ENCODE peak calls at places on chromosomes 7 and 10, in eight cellular contexts. A is upper lobe of left lung; N is psoas muscle; X is PC-9; W is OCI-LY7; O is CD8-positive, alpha-beta T cell; Z is iPS DF 6.9; B is A549. G is an unnamed sample.

GRCh38 chr10:43594944-43595589 is 11.2 kb upstream of the ZNF485 start:
- DNase-seq in A (no peak), Z (no peak), N (no peak), W (peak; percentile 43), O (no peak), B (no peak), X (no peak), G (no peak)

GRCh38 chr10:71241114-71241898 is 28.9 kb downstream of the UNC5B start:
- DNase-seq in A (no peak), B (no peak), W (no peak), Z (no peak), O (no peak), X (no peak), N (peak; percentile 77), G (no peak)

GRCh38 chr7:138157702-138158101 is 81.4 kb downstream of the AKR1D1 start:
- DNase-seq in N (no peak), W (no peak), Z (no peak), A (no peak), O (no peak), B (no peak), X (no peak), G (no peak)

GRCh38 chr7:123633553-123633952 is 22.1 kb upstream of the LMOD2 start:
- DNase-seq in W (no peak), B (no peak), A (no peak), X (peak; percentile 55), N (no peak), O (no peak), Z (no peak), G (no peak)

GRCh38 chr7:112665709-112666108 is 124.5 kb downstream of the TMEM168 start:
- DNase-seq in X (no peak), O (no peak), A (peak; percentile 30), Z (no peak), B (peak; percentile 4), W (no peak), N (no peak), G (no peak)

GRCh38 chr7:149497467-149498261 is at the start of gene ZNF746:
- DNase-seq in O (peak; percentile 79), N (peak; percentile 91), B (peak; percentile 84), X (peak; percentile 65), Z (peak; percentile 45), A (peak; percentile 92), W (peak; percentile 91), G (peak; percentile 76)

GRCh38 chr7:27435461-27435860 is 192.9 kb downstream of the EVX1 start:
- DNase-seq in A (no peak), X (no peak), O (no peak), B (no peak), N (no peak), Z (no peak), W (no peak), G (no peak)

GRCh38 chr7:102991077-102991539 is 78.3 kb downstream of the LRRC17 start:
- DNase-seq in W (no peak), B (peak; percentile 4), N (no peak), X (no peak), O (no peak), Z (no peak), A (no peak), G (no peak)

GRCh38 chr10:27998178-27998953 is 513 bp downstream of the ODAD2 start:
- DNase-seq in Z (peak; percentile 31), A (no peak), O (no peak), B (peak; percentile 3), N (no peak), X (no peak), W (no peak), G (peak; percentile 33)

GRCh38 chr7:220151-220841 is 27.9 kb downstream of the FAM20C start:
- DNase-seq in W (no peak), Z (no peak), N (no peak), B (peak; percentile 44), O (no peak), A (no peak), X (no peak), G (peak; percentile 42)

GRCh38 chr10:18044976-18045720 is 93.4 kb downstream of the SLC39A12 start:
- DNase-seq in A (no peak), N (no peak), B (no peak), W (no peak), X (no peak), O (no peak), Z (no peak), G (peak; percentile 16)

GRCh38 chr10:27646194-27646593 is 99.4 kb downstream of the MKX start:
- DNase-seq in O (no peak), X (no peak), Z (no peak), A (no peak), B (no peak), N (no peak), W (no peak), G (no peak)

GRCh38 chr10:89086801-89087513 is 96.4 kb downstream of the FAS start:
- DNase-seq in B (peak; percentile 6), N (peak; percentile 87), O (no peak), X (no peak), Z (peak; percentile 50), A (peak; percentile 68), W (peak; percentile 2), G (peak; percentile 58)

GRCh38 chr7:24381919-24382505 is 98.0 kb downstream of the NPY start:
- DNase-seq in B (peak; percentile 10), X (peak; percentile 54), A (no peak), Z (no peak), N (no peak), O (no peak), W (peak; percentile 79), G (no peak)

GRCh38 chr7:150737265-150738055 is at the start of gene GIMAP5:
- DNase-seq in N (peak; percentile 53), B (no peak), X (no peak), A (no peak), O (peak; percentile 58), Z (no peak), W (no peak), G (no peak)

DNA sequence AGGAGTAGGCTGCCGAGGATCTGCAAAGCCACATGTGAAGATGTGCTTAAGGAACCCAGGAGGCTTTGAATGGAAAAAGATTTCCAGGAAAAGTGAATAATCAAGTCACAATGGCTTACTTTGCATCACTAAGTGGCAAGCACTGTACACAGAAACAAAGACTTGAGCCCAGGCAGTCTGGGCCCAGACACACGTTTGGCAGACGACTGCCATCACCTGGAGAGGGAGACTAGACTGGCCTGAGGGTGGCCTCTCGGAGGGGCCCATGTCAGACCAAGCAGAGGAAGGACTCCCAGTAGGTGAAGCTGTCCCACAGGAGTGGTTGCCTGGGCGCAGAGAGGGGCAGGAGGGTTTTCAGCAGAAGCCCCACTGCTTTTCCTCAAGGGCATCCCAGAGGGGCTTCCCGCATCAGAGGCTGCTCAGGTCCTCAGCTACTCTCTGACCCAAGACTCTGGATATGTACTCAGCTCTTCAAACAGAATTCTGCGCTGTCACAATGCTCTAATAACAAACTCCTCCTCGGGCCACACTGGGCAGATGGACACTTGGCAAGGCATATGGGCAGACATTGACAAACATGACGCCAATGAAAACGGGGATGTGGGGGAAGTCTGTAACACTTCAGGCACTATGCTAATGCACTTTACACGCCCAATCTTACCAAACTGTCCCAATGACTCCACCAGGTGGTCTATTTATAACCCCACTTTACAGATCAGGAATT is 27.9 kb upstream of the FRAT2 start:
- DNase-seq in N (no peak), B (no peak), X (no peak), O (no peak), A (peak; percentile 49), Z (no peak), W (no peak), G (no peak)
- H3K4me1 ChIP-seq in N (no peaks in the 10 kb centered on the region), B (no peaks in the 10 kb centered on the region), X (no peaks in the 10 kb centered on the region), O (no peaks in the 10 kb centered on the region), A (peaks cover 30% of the 10 kb centered on the region), Z (no peaks in the 10 kb centered on the region), W (peaks cover 13% of the 10 kb centered on the region), G (peaks cover 3% of the 10 kb centered on the region)

GRCh38 chr10:100359030-100359432 is 12.0 kb downstream of the SCD start:
- DNase-seq in O (no peak), Z (no peak), W (no peak), N (no peak), X (no peak), A (no peak), B (no peak), G (no peak)

GRCh38 chr10:100353770-100354485 is 6.9 kb downstream of the SCD start:
- DNase-seq in O (no peak), A (no peak), N (no peak), Z (no peak), W (no peak), X (no peak), B (no peak), G (no peak)

GRCh38 chr10:100356067-100357017 is 9.3 kb downstream of the SCD start:
- DNase-seq in B (no peak), W (no peak), A (no peak), O (no peak), Z (no peak), N (no peak), X (no peak), G (no peak)

GRCh38 chr10:100357073-100357858 is 10.2 kb downstream of the SCD start:
- DNase-seq in W (no peak), O (no peak), A (no peak), Z (no peak), X (no peak), N (no peak), B (no peak), G (no peak)

GRCh38 chr10:100355069-100355468 is 8.0 kb downstream of the SCD start:
- DNase-seq in A (no peak), X (no peak), W (no peak), O (no peak), B (no peak), N (no peak), Z (no peak), G (no peak)
- H3K4me1 ChIP-seq in A (peaks cover 4% of the 10 kb centered on the region), X (peaks cover 19% of the 10 kb centered on the region), W (peaks cover 13% of the 10 kb centered on the region), O (no peaks in the 10 kb centered on the region), B (peaks cover 89% of the 10 kb centered on the region), N (peaks cover 10% of the 10 kb centered on the region), Z (no peaks in the 10 kb centered on the region), G (peaks cover 12% of the 10 kb centered on the region)

GRCh38 chr10:29631049-29631339 is 3.8 kb downstream of the SVIL start:
- DNase-seq in Z (no peak), N (no peak), O (no peak), B (no peak), A (no peak), X (no peak), W (no peak), G (no peak)

GRCh38 chr10:29630205-29631048 is 4.3 kb downstream of the SVIL start:
- DNase-seq in Z (no peak), X (peak; percentile 98), A (peak; percentile 54), B (no peak), N (no peak), O (no peak), W (no peak), G (no peak)

GRCh38 chr10:29628912-29629526 is 5.8 kb downstream of the SVIL start:
- DNase-seq in A (no peak), Z (no peak), W (no peak), N (no peak), O (no peak), B (no peak), X (no peak), G (no peak)

GRCh38 chr10:29623797-29624196 is 11.0 kb downstream of the SVIL start:
- DNase-seq in O (no peak), B (no peak), A (no peak), X (peak; percentile 78), Z (no peak), N (no peak), W (no peak), G (no peak)

GRCh38 chr10:29627201-29628105 is 7.3 kb downstream of the SVIL start:
- DNase-seq in X (peak; percentile 66), B (no peak), Z (no peak), W (no peak), O (no peak), N (no peak), A (no peak), G (no peak)
- H3K4me1 ChIP-seq in X (peaks cover 60% of the 10 kb centered on the region), B (peaks cover 22% of the 10 kb centered on the region), Z (no peaks in the 10 kb centered on the region), W (no peaks in the 10 kb centered on the region), O (no peaks in the 10 kb centered on the region), N (peaks cover 53% of the 10 kb centered on the region), A (peaks cover 24% of the 10 kb centered on the region), G (peaks cover 3% of the 10 kb centered on the region)

GRCh38 chr10:103667390-103667789 is 173.9 kb downstream of the NEURL1 start:
- DNase-seq in Z (no peak), B (no peak), N (no peak), X (no peak), W (no peak), A (no peak), O (no peak), G (no peak)
- H3K4me1 ChIP-seq in Z (peaks cover 6% of the 10 kb centered on the region), B (no peaks in the 10 kb centered on the region), N (peaks cover 37% of the 10 kb centered on the region), X (no peaks in the 10 kb centered on the region), W (no peaks in the 10 kb centered on the region), A (peaks cover 22% of the 10 kb centered on the region), O (peaks cover 16% of the 10 kb centered on the region), G (peaks cover 22% of the 10 kb centered on the region)

G was measured in NT2/D1.